ENCODE peak calls at places on chromosome 5, in five cellular contexts. Q is GM23248, D is neural progenitor cell, V is HCT116, J is MM.1S. X is an unnamed sample.

GRCh38 chr5:180647465-180647864 is 1.9 kb downstream of the FLT4 start:
- DNase-seq in Q (no peak), D (no peak), J (no peak), V (no peak), X (no peak)

GRCh38 chr5:159022178-159022556 is 77.5 kb downstream of the EBF1 start:
- DNase-seq in J (no peak), Q (peak; percentile 96), V (no peak), D (peak; percentile 42), X (no peak)

GRCh38 chr5:110751902-110752762 is 13.3 kb downstream of the SLC25A46 start:
- DNase-seq in J (peak; percentile 92), Q (no peak), V (no peak), D (no peak), X (peak; percentile 76)

GRCh38 chr5:166722939-166723338 is 1568.5 kb upstream of the WWC1 start:
- DNase-seq in J (no peak), Q (peak; percentile 2), D (no peak), V (no peak), X (peak; percentile 32)

GRCh38 chr5:57805170-57805569 is 322.6 kb upstream of the ACTBL2 start:
- DNase-seq in D (no peak), V (no peak), J (no peak), Q (no peak), X (no peak)

GRCh38 chr5:159184236-159184635 is 25.1 kb downstream of the RNF145 start:
- DNase-seq in V (no peak), D (no peak), Q (peak; percentile 50), J (no peak), X (no peak)

GRCh38 chr5:74318985-74319563 is 321.5 kb downstream of the ENC1 start:
- DNase-seq in J (no peak), Q (peak; percentile 81), D (no peak), V (no peak), X (no peak)

GRCh38 chr5:154524846-154525245 is 46.8 kb upstream of the HAND1 start:
- DNase-seq in V (no peak), J (no peak), D (no peak), Q (peak; percentile 18), X (no peak)

GRCh38 chr5:31329722-31330121 is 136.2 kb downstream of the CDH6 start:
- DNase-seq in D (no peak), Q (peak; percentile 2), J (no peak), V (no peak), X (no peak)

GRCh38 chr5:73118331-73119011 is 1.9 kb upstream of the TMEM171 start:
- DNase-seq in V (no peak), D (no peak), Q (no peak), J (no peak), X (no peak)

GRCh38 chr5:123810253-123810652 is 298.3 kb downstream of the CSNK1G3 start:
- DNase-seq in Q (no peak), D (no peak), V (no peak), J (no peak), X (no peak)

GRCh38 chr5:40383719-40384651 is 295.7 kb upstream of the PTGER4 start:
- DNase-seq in V (no peak), J (peak; percentile 22), D (no peak), Q (peak; percentile 75), X (peak; percentile 92)

GRCh38 chr5:156474251-156474650 is 147.3 kb downstream of the SGCD start:
- DNase-seq in J (no peak), V (no peak), D (peak; percentile 13), Q (peak; percentile 88), X (no peak)

GRCh38 chr5:105877592-105877991 is 1793.1 kb downstream of the EFNA5 start:
- DNase-seq in D (no peak), Q (peak; percentile 2), V (no peak), J (no peak), X (peak; percentile 39)

GRCh38 chr5:58074222-58074621 is 385.7 kb downstream of the PLK2 start:
- DNase-seq in D (no peak), Q (no peak), V (no peak), J (peak; percentile 3), X (peak; percentile 2)

GRCh38 chr5:117095803-117096332 is 521.2 kb upstream of the SEMA6A start:
- DNase-seq in V (no peak), J (no peak), Q (no peak), D (peak; percentile 68), X (no peak)

GRCh38 chr5:172482156-172483020 is 28.1 kb upstream of the SH3PXD2B start:
- DNase-seq in D (no peak), V (no peak), J (no peak), Q (no peak), X (no peak)

GRCh38 chr5:3793162-3793561 is 197.5 kb downstream of the IRX1 start:
- DNase-seq in J (no peak), D (no peak), V (no peak), Q (no peak), X (no peak)
- H3K9ac ChIP-seq in J (no peak overlapping the region), D (no peak overlapping the region), V (no peak overlapping the region), Q (no peak overlapping the region), X (no peak overlapping the region)

DNA sequence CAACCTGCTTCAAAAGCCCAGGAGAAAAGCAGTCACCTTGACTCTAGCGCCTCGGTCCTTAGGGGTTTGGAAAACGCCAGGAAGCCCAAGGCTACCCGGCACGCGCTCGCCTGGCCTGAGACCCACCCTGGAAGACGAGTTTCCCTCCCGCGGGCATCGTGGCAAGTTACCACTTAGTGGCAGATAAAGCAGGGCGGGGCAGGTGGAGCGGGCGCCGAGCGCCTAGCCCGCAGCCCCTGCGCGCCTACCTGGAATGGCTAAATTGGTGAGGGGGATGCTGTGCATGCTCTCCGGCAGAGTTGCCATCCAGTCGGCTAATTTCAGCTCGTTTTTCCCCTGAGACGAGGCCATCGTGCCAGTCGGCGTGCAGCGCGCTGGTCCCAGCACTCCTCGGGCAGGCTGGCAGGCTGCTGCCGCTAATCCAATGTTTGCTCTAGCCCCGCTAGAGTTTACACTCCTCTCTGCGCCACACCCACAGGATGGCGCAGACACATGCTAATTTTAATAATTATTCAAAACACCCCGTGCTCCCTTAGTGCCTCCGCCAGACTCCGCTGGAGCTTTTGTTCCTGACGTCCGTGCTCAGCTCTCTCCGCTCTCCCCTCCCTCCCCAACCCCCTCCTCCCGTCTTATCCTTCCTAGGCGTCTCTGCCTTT is at the start of gene PLCXD3:
- DNase-seq in V (no peak), Q (peak; percentile 48), J (no peak), D (peak; percentile 74), X (peak; percentile 58)
- TF ChIP-seq EZH2 in V (no peak), Q (no peak), J (no peak), D (peak; percentile 55), X (no peak)

GRCh38 chr5:9168791-9169611 is 376.9 kb downstream of the SEMA5A start:
- DNase-seq in D (no peak), Q (no peak), V (no peak), J (no peak), X (peak; percentile 47)

GRCh38 chr5:9173281-9174048 is 372.4 kb downstream of the SEMA5A start:
- DNase-seq in Q (peak; percentile 84), J (no peak), V (no peak), D (no peak), X (peak; percentile 29)

GRCh38 chr5:9166202-9167147 is 379.4 kb downstream of the SEMA5A start:
- DNase-seq in D (no peak), V (no peak), Q (peak; percentile 48), J (no peak), X (no peak)

GRCh38 chr5:9174446-9174845 is 371.4 kb downstream of the SEMA5A start:
- DNase-seq in J (no peak), D (no peak), V (no peak), Q (peak; percentile 24), X (no peak)

GRCh38 chr5:9170026-9170425 is 375.8 kb downstream of the SEMA5A start:
- DNase-seq in V (no peak), D (no peak), J (no peak), Q (peak; percentile 43), X (peak; percentile 36)
- TF ChIP-seq EZH2phosphoT487 in V (no peak), D (no peak), J (no peak), Q (no peak), X (no peak)

GRCh38 chr5:143354025-143354424 is 49.5 kb downstream of the NR3C1 start:
- DNase-seq in V (no peak), Q (no peak), D (no peak), J (peak; percentile 82), X (no peak)
- H3K9ac ChIP-seq in V (no peak overlapping the region), Q (no peak overlapping the region), D (no peak overlapping the region), J (no peak overlapping the region), X (no peak overlapping the region)

GRCh38 chr5:14440223-14440597 is 141.4 kb upstream of the OTULINL start:
- DNase-seq in Q (no peak), J (no peak), V (no peak), D (peak; percentile 25), X (no peak)
- TF ChIP-seq EZH2 in Q (no peak), J (no peak), V (no peak), D (no peak), X (no peak)

GRCh38 chr5:10701567-10702039 is 59.4 kb downstream of the DAP start:
- DNase-seq in D (peak; percentile 50), J (peak; percentile 24), V (no peak), Q (peak; percentile 65), X (peak; percentile 81)
- TF ChIP-seq EZH2phosphoT487 in D (no peak), J (no peak), V (no peak), Q (no peak), X (no peak)

X was measured in PC-3.